ENCODE peak calls at places on chromosomes 5 and 9, in five cellular contexts. A is fibroblast of lung, Y is AG04450, J is A549, F is sigmoid colon. T is an unnamed sample. For H3K9me3, the result is how much of the 10 kb centered on the place peaks cover.

GRCh38 chr5:125559296-125559695 is 812.9 kb upstream of the ZNF608 start:
- DNase-seq in F (no peak), A (peak), J (peak), Y (peak), T (no peak)

GRCh38 chr5:77390795-77391194 is 101.3 kb downstream of the WDR41 start:
- DNase-seq in F (no peak), Y (peak), A (peak), J (no peak), T (no peak)

GRCh38 chr5:79107020-79107796 is 4.4 kb upstream of the BHMT start:
- DNase-seq in F (no peak), A (peak), Y (no peak), J (no peak), T (peak)

GRCh38 chr5:23825196-23825595 is 317.8 kb downstream of the PRDM9 start:
- DNase-seq in F (no peak), J (no peak), A (no peak), Y (no peak), T (no peak)

GRCh38 chr5:150596313-150596712 is 44.1 kb upstream of the SYNPO start:
- DNase-seq in F (no peak), Y (no peak), J (no peak), A (no peak), T (no peak)

GRCh38 chr5:150142189-150142788 is 13.4 kb downstream of the PDGFRB start:
- DNase-seq in F (no peak), A (no peak), J (no peak), Y (no peak), T (no peak)

GRCh38 chr9:90331826-90332575 is 310.6 kb downstream of the DIRAS2 start:
- DNase-seq in Y (peak), A (peak), F (no peak), J (no peak), T (no peak)

GRCh38 chr5:43627028-43627427 is 24.0 kb downstream of the NNT start:
- DNase-seq in J (peak), F (no peak), A (peak), Y (no peak), T (peak)

GRCh38 chr5:69498384-69498783 is 5.8 kb downstream of the OCLN start:
- DNase-seq in F (no peak), Y (no peak), A (peak), J (no peak), T (no peak)

GRCh38 chr5:170266570-170267379 is 30.8 kb downstream of the LCP2 start:
- DNase-seq in F (no peak), A (no peak), J (no peak), Y (no peak), T (no peak)

GRCh38 chr5:112238473-112238872 is 180.6 kb downstream of the EPB41L4A start:
- DNase-seq in J (no peak), A (no peak), Y (no peak), F (no peak), T (no peak)

GRCh38 chr9:37983381-37984067 is 79.6 kb upstream of the SLC25A51 start:
- DNase-seq in Y (no peak), F (no peak), A (no peak), J (no peak), T (no peak)

GRCh38 chr5:90406466-90406865 is 3.1 kb downstream of the CETN3 start:
- DNase-seq in A (peak), F (no peak), Y (no peak), J (no peak), T (no peak)

GRCh38 chr9:99736291-99736690 is 85.4 kb upstream of the NR4A3 start:
- DNase-seq in Y (no peak), J (no peak), F (no peak), A (no peak), T (no peak)

GRCh38 chr5:10329808-10330481 is 22.2 kb upstream of the CMBL start:
- DNase-seq in Y (peak), F (peak), A (peak), J (no peak), T (no peak)

GRCh38 chr5:16492398-16493175 is 27.0 kb upstream of the ZNF622 start:
- DNase-seq in Y (peak), A (peak), F (no peak), J (peak), T (peak)

GRCh38 chr9:38038307-38039089 is 30.5 kb downstream of the SHB start:
- DNase-seq in A (no peak), F (peak), Y (no peak), J (no peak), T (peak)

GRCh38 chr9:129481424-129481823 is 139.5 kb downstream of the C9orf50 start:
- DNase-seq in Y (no peak), J (no peak), F (no peak), A (no peak), T (no peak)

GRCh38 chr5:149445739-149446369 is 66.8 kb upstream of the IL17B start:
- DNase-seq in J (peak), A (peak), Y (peak), F (peak), T (peak)

GRCh38 chr9:77807295-77807694 is 159.2 kb upstream of the GNA14 start:
- DNase-seq in J (peak), Y (peak), A (peak), F (no peak), T (no peak)

GRCh38 chr5:176359658-176360057 is 1.9 kb downstream of the KIAA1191 start:
- DNase-seq in Y (no peak), F (no peak), A (peak), J (no peak), T (no peak)

GRCh38 chr5:76402251-76402879 is 720 bp upstream of the IQGAP2 start:
- DNase-seq in J (peak), Y (no peak), F (no peak), A (peak), T (no peak)

GRCh38 chr5:135269224-135269623 is 129.8 kb downstream of the MACROH2A1 start:
- DNase-seq in J (no peak), F (no peak), A (peak), Y (no peak), T (no peak)

GRCh38 chr5:131795879-131796792 is 681 bp downstream of the FNIP1 start:
- DNase-seq in J (peak), A (peak), F (peak), Y (no peak), T (peak)

GRCh38 chr5:78482948-78483347 is 122.5 kb downstream of the SCAMP1 start:
- DNase-seq in J (no peak), Y (no peak), A (no peak), F (no peak), T (no peak)

GRCh38 chr5:138874771-138875628 is at the start of gene LRRTM2:
- DNase-seq in A (peak), F (no peak), Y (peak), J (no peak), T (peak)

GRCh38 chr9:131672451-131672850 is 67.4 kb downstream of the RAPGEF1 start:
- DNase-seq in J (no peak), A (no peak), Y (no peak), F (no peak), T (no peak)

GRCh38 chr5:171494452-171495121 is 75.1 kb downstream of the FGF18 start:
- DNase-seq in F (peak), A (peak), J (peak), Y (peak), T (peak)

GRCh38 chr9:6640268-6641072 is 5.1 kb downstream of the GLDC start:
- DNase-seq in A (no peak), Y (no peak), F (peak), J (no peak), T (peak)

GRCh38 chr5:139903805-139904565 is 108.4 kb downstream of the PSD2 start:
- DNase-seq in Y (no peak), J (peak), F (peak), A (no peak), T (no peak)

GRCh38 chr9:115058684-115059315 is 59.2 kb downstream of the TNC start:
- DNase-seq in J (no peak), Y (peak), A (peak), F (no peak), T (no peak)

GRCh38 chr5:171623551-171624097 is 162.0 kb upstream of the SMIM23 start:
- DNase-seq in F (peak), Y (no peak), A (no peak), J (no peak), T (no peak)

GRCh38 chr9:108683245-108683644 is 172.5 kb downstream of the ACTL7B start:
- DNase-seq in J (no peak), Y (no peak), F (no peak), A (no peak), T (no peak)

GRCh38 chr5:153796527-153796926 is 242.2 kb downstream of the FAM114A2 start:
- DNase-seq in J (no peak), Y (no peak), F (no peak), A (no peak), T (no peak)

GRCh38 chr9:115276621-115277020 is 158.7 kb upstream of the TNC start:
- DNase-seq in J (no peak), F (no peak), A (peak), Y (no peak), T (peak)

GRCh38 chr9:117732494-117732893 is 28.3 kb downstream of the TLR4 start:
- DNase-seq in F (no peak), Y (no peak), J (no peak), A (no peak), T (no peak)

GRCh38 chr5:110105692-110106091 is 416.0 kb downstream of the MAN2A1 start:
- DNase-seq in J (no peak), Y (no peak), F (peak), A (peak), T (no peak)

GRCh38 chr9:135156525-135157510 is 69.3 kb downstream of the OLFM1 start:
- DNase-seq in F (no peak), A (peak), J (peak), Y (no peak), T (peak)

GRCh38 chr9:27179245-27179870 is 70.3 kb downstream of the TEK start:
- DNase-seq in J (no peak), Y (no peak), A (peak), F (no peak), T (no peak)

DNA sequence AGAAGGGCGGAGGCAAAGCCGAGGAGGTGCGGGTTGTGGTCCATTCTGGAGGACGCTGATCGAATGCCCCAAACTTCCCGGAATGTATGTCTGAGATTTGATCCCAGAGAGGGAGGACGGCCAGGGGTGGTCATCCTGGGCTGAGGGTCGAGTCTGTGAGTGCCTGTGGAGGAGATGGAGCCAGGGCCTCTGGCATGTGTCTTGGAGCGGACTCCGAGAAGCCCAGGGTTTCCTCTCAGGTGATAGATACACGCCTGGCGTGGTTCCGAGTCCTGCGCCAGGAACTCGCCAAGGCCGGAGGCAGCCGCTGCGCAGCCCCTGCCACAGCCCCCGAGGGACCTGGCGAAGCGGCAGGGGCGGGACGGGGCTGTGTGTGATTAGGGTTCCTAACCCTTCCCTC is 363 bp downstream of the ZNF454 start:
- DNase-seq in Y (no peak), A (peak), F (peak), J (no peak), T (no peak)
- H3K9me3 ChIP-seq in Y (half or more), A (under half), F (under half), J (under half), T (under half)

DNA sequence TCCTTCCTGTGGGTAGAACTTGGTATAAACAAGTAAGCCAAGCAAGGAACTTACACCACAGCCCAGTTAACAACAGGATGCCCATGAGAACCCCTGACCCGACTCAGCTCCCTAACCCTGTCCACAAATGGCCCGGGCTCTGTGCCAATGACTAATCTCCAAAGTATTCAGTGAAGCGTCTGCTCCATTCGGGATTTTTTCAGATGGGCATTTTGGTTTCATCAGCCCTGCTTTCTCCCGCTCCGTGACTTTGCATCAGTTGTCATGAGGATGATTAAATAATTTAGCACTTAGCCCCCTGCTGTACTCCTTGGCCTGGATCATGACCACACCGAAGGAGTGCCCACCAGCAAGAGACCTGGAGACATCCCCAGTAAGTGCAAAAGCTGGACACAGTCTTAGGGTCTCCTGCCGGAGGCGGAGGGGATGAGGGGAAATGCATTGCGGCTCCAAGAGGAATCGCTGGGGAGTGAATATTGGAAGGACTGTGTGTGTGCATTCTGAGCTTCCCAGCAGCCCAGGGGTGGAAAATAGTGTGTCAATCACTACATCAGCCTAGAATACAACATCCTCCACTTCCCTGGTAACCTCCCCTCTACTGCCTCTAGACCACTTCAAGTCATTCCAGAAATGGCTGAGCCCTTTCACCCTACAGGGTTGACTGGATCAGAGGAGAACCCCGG is 41.4 kb upstream of the DNAH5 start:
- DNase-seq in A (peak), J (peak), F (no peak), Y (peak), T (peak)
- H3K27ac ChIP-seq in A (peak), J (peak), F (no peak), Y (peak), T (peak)

GRCh38 chr5:7910738-7911428 is 41.9 kb downstream of the MTRR start:
- DNase-seq in A (no peak), Y (no peak), J (no peak), F (no peak), T (no peak)
- H3K9me3 ChIP-seq in A (under half), Y (under half), J (under half), F (under half), T (under half)

GRCh38 chr5:74414228-74414627 is 226.3 kb downstream of the ENC1 start:
- DNase-seq in F (no peak), A (no peak), J (no peak), Y (no peak), T (no peak)
- H3K27ac ChIP-seq in F (no peak), A (no peak), J (no peak), Y (no peak), T (no peak)

GRCh38 chr5:13189532-13189931 is 755.0 kb downstream of the DNAH5 start:
- DNase-seq in J (no peak), Y (no peak), A (peak), F (no peak), T (no peak)
- H3K9me3 ChIP-seq in J (under half), Y (under half), A (under half), F (under half), T (under half)

GRCh38 chr5:121024416-121025311 is 560.6 kb downstream of the PRR16 start:
- DNase-seq in J (no peak), F (no peak), A (peak), Y (no peak), T (no peak)

GRCh38 chr5:121018004-121018403 is 553.9 kb downstream of the PRR16 start:
- DNase-seq in A (no peak), F (no peak), J (no peak), Y (no peak), T (no peak)

GRCh38 chr5:121019734-121020133 is 555.6 kb downstream of the PRR16 start:
- DNase-seq in A (no peak), F (no peak), J (no peak), Y (no peak), T (no peak)

GRCh38 chr5:121021688-121022087 is 557.6 kb downstream of the PRR16 start:
- DNase-seq in J (no peak), A (no peak), Y (no peak), F (no peak), T (no peak)

GRCh38 chr5:121019112-121019511 is 555.0 kb downstream of the PRR16 start:
- DNase-seq in J (no peak), F (no peak), A (peak), Y (no peak), T (no peak)
- H3K27ac ChIP-seq in J (no peak), F (no peak), A (no peak), Y (no peak), T (no peak)

DNA sequence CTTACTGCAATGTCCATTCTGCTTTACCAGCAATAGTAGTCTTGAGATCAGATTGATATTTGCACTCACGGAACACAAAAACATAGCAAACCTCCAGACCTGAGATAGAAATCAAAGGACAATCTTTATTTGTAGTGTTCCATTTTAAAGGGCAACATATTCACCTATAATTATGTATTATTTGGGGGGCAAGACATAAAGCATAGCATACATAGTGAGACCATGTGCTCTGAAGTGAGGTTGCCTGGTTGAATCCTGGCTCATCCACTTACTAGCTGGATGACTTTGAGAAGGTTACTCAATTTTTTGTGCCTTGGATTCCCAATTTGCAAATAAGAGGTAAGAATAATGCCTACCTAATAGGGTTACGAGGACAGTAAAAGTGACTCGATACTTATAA is at the start of gene OR1B1:
- DNase-seq in J (no peak), Y (no peak), F (no peak), A (no peak), T (no peak)
- H3K9me3 ChIP-seq in J (under half), Y (under half), F (under half), A (under half), T (under half)

T was measured in SJCRH30.